ENCODE peak calls at places on chromosomes 7 and 10, in seven cellular contexts. J, I, K, N, U, X and A are unnamed samples.
A peak's percentile ranks its signal among the peaks of the same experiment; 100 is the strongest.

GRCh38 chr7:31059551-31059950 is 7.4 kb downstream of the ADCYAP1R1 start:
- DNase-seq in U (peak; percentile 80), X (no peak), I (no peak), K (no peak), J (peak; percentile 52), N (no peak), A (no peak)

GRCh38 chr7:92833024-92833765 is 3.2 kb downstream of the CDK6 start:
- DNase-seq in U (peak; percentile 95), X (peak; percentile 77), N (peak; percentile 37), J (peak; percentile 90), K (no peak), I (peak; percentile 70), A (peak; percentile 66)

GRCh38 chr10:14665304-14665703 is 109.4 kb downstream of the FAM107B start:
- DNase-seq in K (no peak), U (no peak), X (no peak), I (no peak), J (no peak), N (no peak), A (peak; percentile 51)

GRCh38 chr7:151381333-151382078 is 28.3 kb downstream of the WDR86 start:
- DNase-seq in X (no peak), I (no peak), J (peak; percentile 77), N (no peak), U (peak; percentile 84), K (no peak), A (no peak)

GRCh38 chr7:134701272-134701671 is 54.6 kb downstream of the BPGM start:
- DNase-seq in J (peak; percentile 48), K (no peak), X (peak; percentile 48), I (no peak), N (peak; percentile 71), U (no peak), A (no peak)

GRCh38 chr10:100970076-100970913 is 991 bp downstream of the SEMA4G start:
- DNase-seq in K (no peak), I (peak; percentile 26), J (peak; percentile 70), N (peak; percentile 77), U (peak; percentile 73), X (peak; percentile 84), A (peak; percentile 54)

GRCh38 chr10:124903119-124903518 is 38.8 kb upstream of the ZRANB1 start:
- DNase-seq in K (no peak), J (no peak), X (no peak), U (no peak), N (no peak), I (no peak), A (no peak)

GRCh38 chr7:21198929-21199328 is 229.0 kb upstream of the SP4 start:
- DNase-seq in N (no peak), J (no peak), U (no peak), K (no peak), X (no peak), I (no peak), A (no peak)

GRCh38 chr10:97740613-97741012 is 3.7 kb downstream of the ZFYVE27 start:
- DNase-seq in J (no peak), U (no peak), I (no peak), X (no peak), K (no peak), N (no peak), A (no peak)

GRCh38 chr10:86411281-86411841 is 44.8 kb upstream of the GRID1 start:
- DNase-seq in J (no peak), X (peak; percentile 58), K (peak; percentile 74), U (no peak), I (no peak), N (no peak), A (no peak)

DNA sequence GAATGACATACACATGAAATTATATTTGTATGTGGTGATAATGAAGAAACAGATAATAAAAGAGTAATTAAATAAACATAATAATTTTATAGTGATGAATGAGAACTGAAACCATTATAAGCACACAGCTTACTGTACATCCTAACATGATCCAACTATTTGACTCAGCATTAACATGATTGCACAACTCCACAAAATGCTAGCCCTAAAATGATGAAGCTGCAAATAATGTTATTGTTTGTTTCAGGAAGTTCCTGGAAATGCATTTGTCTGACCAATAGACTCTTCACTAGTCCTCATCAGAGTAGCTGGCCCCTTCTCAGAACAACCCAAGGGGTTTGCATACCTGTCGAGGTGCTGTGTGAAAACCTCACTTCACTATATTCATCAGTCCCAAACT is 115.5 kb downstream of the RTKN2 start:
- DNase-seq in N (no peak), K (no peak), U (no peak), J (no peak), X (no peak), I (no peak), A (no peak)
- TF ChIP-seq JUND in N (no peak), K (no peak), U (no peak), J (no peak), X (no peak), I (no peak), A (no peak)

GRCh38 chr10:90915141-90916075 is 5.5 kb downstream of the ANKRD1 start:
- DNase-seq in K (no peak), X (no peak), I (no peak), J (no peak), U (no peak), N (no peak), A (no peak)

GRCh38 chr10:90916392-90917110 is 4.3 kb downstream of the ANKRD1 start:
- DNase-seq in X (no peak), I (no peak), N (no peak), J (no peak), U (no peak), K (no peak), A (no peak)

GRCh38 chr10:90912854-90913479 is 7.9 kb downstream of the ANKRD1 start:
- DNase-seq in I (no peak), N (no peak), U (no peak), X (no peak), J (no peak), K (no peak), A (no peak)

GRCh38 chr10:90912176-90912575 is 8.7 kb downstream of the ANKRD1 start:
- DNase-seq in J (no peak), K (no peak), N (no peak), I (no peak), X (no peak), U (no peak), A (no peak)

GRCh38 chr10:90913774-90914420 is 7.0 kb downstream of the ANKRD1 start:
- DNase-seq in X (no peak), J (no peak), I (no peak), N (no peak), K (no peak), U (no peak), A (no peak)
- TF ChIP-seq JUND in X (no peak), J (no peak), I (no peak), N (no peak), K (no peak), U (no peak), A (no peak)

DNA sequence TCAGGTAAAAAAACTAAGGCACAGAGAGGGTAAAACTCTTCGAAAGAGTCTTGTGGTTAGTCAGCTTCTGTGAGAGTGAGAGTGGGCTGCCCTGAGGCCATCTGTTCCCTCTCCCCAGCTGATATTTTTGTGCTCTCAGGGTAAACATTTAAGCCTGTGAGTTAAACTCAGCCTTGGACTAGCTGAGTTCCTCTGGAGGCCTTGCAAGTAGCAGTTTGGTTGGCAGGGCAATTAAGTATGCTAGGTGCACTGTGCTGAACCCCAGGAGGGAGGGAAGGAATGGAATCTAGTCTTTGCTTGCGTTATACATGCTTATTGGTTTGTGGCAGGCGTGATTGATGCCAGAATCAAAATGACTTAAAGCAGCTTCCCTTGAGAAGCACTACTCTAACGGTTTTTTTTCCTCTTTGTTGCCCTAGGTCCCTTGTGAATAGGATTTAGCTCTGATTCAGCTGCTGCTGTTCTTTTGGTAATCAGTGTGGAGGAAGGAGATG is 140.2 kb downstream of the AUTS2 start:
- DNase-seq in X (no peak), U (no peak), N (no peak), K (peak; percentile 82), J (no peak), I (no peak), A (peak; percentile 41)
- TF ChIP-seq JUND in X (no peak), U (no peak), N (no peak), K (no peak), J (no peak), I (no peak), A (no peak)

DNA sequence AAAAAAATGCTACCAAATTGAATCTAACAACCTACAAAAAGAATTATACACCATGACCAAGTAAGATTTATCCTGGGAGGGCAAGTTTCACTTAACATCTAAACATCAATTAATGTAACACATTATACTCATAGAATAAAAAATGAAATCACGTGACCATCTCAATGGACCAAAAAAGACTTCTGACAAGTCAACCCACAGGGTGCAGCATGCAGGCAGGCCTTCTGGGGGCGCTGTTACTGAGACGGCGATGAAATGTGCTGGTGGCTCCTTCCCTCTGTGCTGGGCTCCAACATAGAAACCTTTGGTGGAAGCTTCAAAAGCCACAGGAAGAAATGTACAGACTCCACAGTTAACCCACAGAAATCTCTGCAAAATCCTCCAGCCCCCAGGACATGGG is 103.1 kb downstream of the INHBA start:
- DNase-seq in J (peak; percentile 1), I (no peak), U (peak; percentile 92), X (no peak), K (no peak), N (no peak), A (peak; percentile 8)
- TF ChIP-seq JUND in J (no peak), I (no peak), U (no peak), X (no peak), K (no peak), N (no peak), A (no peak)

DNA sequence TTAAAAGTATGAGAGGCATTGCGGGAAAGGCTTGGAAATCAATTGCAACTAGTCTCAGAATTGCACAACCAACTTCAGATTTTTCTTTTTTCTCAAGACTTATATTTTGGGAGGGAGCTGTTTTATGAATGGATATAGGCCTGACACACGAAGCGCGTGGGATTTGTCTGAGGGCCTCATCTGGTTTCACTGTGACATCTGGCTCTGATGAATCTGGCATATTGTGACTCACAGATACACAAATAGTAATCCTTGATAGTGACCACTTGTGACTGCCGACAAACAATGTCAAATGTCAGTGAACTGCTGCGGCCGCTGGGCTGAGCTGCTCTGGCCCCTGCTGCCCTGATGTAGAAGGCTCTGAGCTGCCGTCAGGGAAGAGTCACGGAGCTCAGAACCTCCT is 655.1 kb downstream of the INHBA start:
- DNase-seq in U (peak; percentile 24), N (no peak), I (no peak), J (peak; percentile 40), K (no peak), X (no peak), A (no peak)
- TF ChIP-seq JUND in U (no peak), N (no peak), I (no peak), J (no peak), K (no peak), X (no peak), A (no peak)